ENCODE peak calls at places on chromosome 17, in ten cellular contexts. One of them, this sample, is unnamed.

GRCh38 chr17:2029911-2030778 is at the start of gene DPH1:
- DNase-seq in GM12864: peak; percentile 75
- DNase-seq in heart right ventricle: peak; percentile 90
- DNase-seq in HEK293T: peak; percentile 91
- DNase-seq in heart left ventricle: peak; percentile 90
- DNase-seq in pancreas: peak; percentile 92
- DNase-seq in Kasumi-1: peak; percentile 75
- DNase-seq in EL: peak; percentile 90
- DNase-seq in cardiac muscle cell: peak; percentile 92
- DNase-seq in CD8-positive, alpha-beta T cell: peak; percentile 85
- DNase-seq in this sample: peak; percentile 89

GRCh38 chr17:33955461-33955860 is 299.6 kb upstream of the CCL2 start:
- DNase-seq in heart right ventricle: no peak
- DNase-seq in EL: no peak
- DNase-seq in pancreas: no peak
- DNase-seq in HEK293T: no peak
- DNase-seq in GM12864: no peak
- DNase-seq in Kasumi-1: no peak
- DNase-seq in CD8-positive, alpha-beta T cell: no peak
- DNase-seq in cardiac muscle cell: no peak
- DNase-seq in heart left ventricle: no peak
- DNase-seq in this sample: no peak

GRCh38 chr17:57600092-57600491 is 145.0 kb downstream of the CCDC182 start:
- DNase-seq in heart left ventricle: no peak
- DNase-seq in cardiac muscle cell: peak; percentile 61
- DNase-seq in HEK293T: no peak
- DNase-seq in GM12864: no peak
- DNase-seq in pancreas: no peak
- DNase-seq in Kasumi-1: peak; percentile 32
- DNase-seq in EL: no peak
- DNase-seq in CD8-positive, alpha-beta T cell: peak; percentile 52
- DNase-seq in heart right ventricle: no peak
- DNase-seq in this sample: no peak

GRCh38 chr17:1241904-1242303 is 28.3 kb upstream of the BHLHA9 start:
- DNase-seq in HEK293T: no peak
- DNase-seq in cardiac muscle cell: peak; percentile 33
- DNase-seq in heart left ventricle: no peak
- DNase-seq in CD8-positive, alpha-beta T cell: no peak
- DNase-seq in heart right ventricle: no peak
- DNase-seq in Kasumi-1: no peak
- DNase-seq in pancreas: no peak
- DNase-seq in GM12864: no peak
- DNase-seq in EL: no peak
- DNase-seq in this sample: no peak

GRCh38 chr17:70024253-70024652 is 50.8 kb upstream of the KCNJ16 start:
- DNase-seq in CD8-positive, alpha-beta T cell: no peak
- DNase-seq in HEK293T: no peak
- DNase-seq in pancreas: no peak
- DNase-seq in GM12864: no peak
- DNase-seq in heart left ventricle: no peak
- DNase-seq in Kasumi-1: no peak
- DNase-seq in heart right ventricle: no peak
- DNase-seq in cardiac muscle cell: no peak
- DNase-seq in EL: no peak
- DNase-seq in this sample: no peak

GRCh38 chr17:9225305-9226101 is 204.2 kb downstream of the NTN1 start:
- DNase-seq in Kasumi-1: no peak
- DNase-seq in cardiac muscle cell: peak; percentile 13
- DNase-seq in heart right ventricle: no peak
- DNase-seq in HEK293T: no peak
- DNase-seq in GM12864: no peak
- DNase-seq in pancreas: no peak
- DNase-seq in EL: no peak
- DNase-seq in heart left ventricle: no peak
- DNase-seq in CD8-positive, alpha-beta T cell: no peak
- DNase-seq in this sample: no peak

GRCh38 chr17:37608369-37609169 is 649 bp downstream of the SYNRG start:
- DNase-seq in heart right ventricle: no peak
- DNase-seq in cardiac muscle cell: peak; percentile 38
- DNase-seq in Kasumi-1: peak; percentile 68
- DNase-seq in HEK293T: peak; percentile 23
- DNase-seq in EL: peak; percentile 63
- DNase-seq in pancreas: no peak
- DNase-seq in GM12864: no peak
- DNase-seq in CD8-positive, alpha-beta T cell: no peak
- DNase-seq in heart left ventricle: no peak
- DNase-seq in this sample: peak; percentile 11

GRCh38 chr17:29677139-29677834 is 54.6 kb upstream of the CORO6 start:
- DNase-seq in HEK293T: no peak
- DNase-seq in cardiac muscle cell: peak; percentile 88
- DNase-seq in Kasumi-1: no peak
- DNase-seq in heart right ventricle: peak; percentile 34
- DNase-seq in GM12864: no peak
- DNase-seq in heart left ventricle: peak; percentile 28
- DNase-seq in CD8-positive, alpha-beta T cell: no peak
- DNase-seq in pancreas: no peak
- DNase-seq in EL: no peak
- DNase-seq in this sample: no peak

GRCh38 chr17:60193482-60193881 is 43.7 kb downstream of the CA4 start:
- DNase-seq in pancreas: no peak
- DNase-seq in GM12864: no peak
- DNase-seq in cardiac muscle cell: no peak
- DNase-seq in CD8-positive, alpha-beta T cell: no peak
- DNase-seq in heart right ventricle: no peak
- DNase-seq in heart left ventricle: no peak
- DNase-seq in EL: no peak
- DNase-seq in HEK293T: no peak
- DNase-seq in Kasumi-1: no peak
- DNase-seq in this sample: no peak

This sample was measured in GM12891.